ENCODE peak calls at places on chromosomes 6 and 20, in six cellular contexts. I is NCI-H2029; D is dorsolateral prefrontal cortex; F is naive thymus-derived CD8-positive, alpha-beta T cell; M is lower leg skin; S is activated CD4-positive, alpha-beta T cell treated with anti-CD3 and anti-CD28 coated beads, Interleukin-2, amount 50 U/mL, for 1 hour. N is an unnamed sample.

GRCh38 chr6:105587349-105588115 is 184.7 kb upstream of the PREP start:
- DNase-seq in I (no peak), D (no peak), F (no peak), M (no peak), S (peak), N (no peak)

GRCh38 chr20:43138061-43138860 is 51.4 kb downstream of the PTPRT start:
- DNase-seq in I (no peak), D (peak), F (no peak), M (no peak), S (no peak), N (peak)

GRCh38 chr20:46218656-46219055 is 89.6 kb downstream of the CDH22 start:
- DNase-seq in I (no peak), D (no peak), F (no peak), M (no peak), S (no peak), N (peak)

GRCh38 chr6:143038845-143039244 is 21.8 kb upstream of the AIG1 start:
- DNase-seq in I (no peak), D (no peak), F (no peak), M (no peak), S (no peak), N (no peak)

GRCh38 chr20:53579266-53579580 is 14.4 kb downstream of the ZNF217 start:
- DNase-seq in I (no peak), D (no peak), F (no peak), M (no peak), S (no peak), N (no peak)

GRCh38 chr6:506508-506907 is 115.0 kb downstream of the IRF4 start:
- DNase-seq in I (no peak), D (no peak), F (no peak), M (no peak), S (no peak), N (no peak)

GRCh38 chr6:44100088-44100550 is 27.1 kb downstream of the MRPL14 start:
- DNase-seq in I (no peak), D (no peak), F (no peak), M (no peak), S (peak), N (no peak)

GRCh38 chr6:113901482-113901881 is 44.3 kb downstream of the MARCKS start:
- DNase-seq in I (no peak), D (no peak), F (no peak), M (no peak), S (no peak), N (no peak)

GRCh38 chr6:156780117-156780641 is 3.0 kb downstream of the ARID1B start:
- DNase-seq in I (peak), D (peak), F (peak), M (no peak), S (peak), N (peak)

GRCh38 chr6:25346064-25346463 is 66.9 kb downstream of the CARMIL1 start:
- DNase-seq in I (peak), D (no peak), F (no peak), M (no peak), S (no peak), N (no peak)